ENCODE peak calls at places on chromosomes 11 and 22, in six cellular contexts. J, L, Y, B, E and X are unnamed samples.

GRCh38 chr22:48380016-48380665 is 1447.5 kb downstream of the BRD1 start:
- DNase-seq in J (peak; percentile 26), L (no peak), Y (no peak), B (no peak), E (peak; percentile 0), X (no peak)

GRCh38 chr22:32794449-32795213 is 6.9 kb upstream of the TIMP3 start:
- DNase-seq in J (no peak), L (no peak), Y (no peak), B (no peak), E (no peak), X (no peak)

GRCh38 chr11:109619498-109619897 is 197.5 kb downstream of the C11orf87 start:
- DNase-seq in J (no peak), L (no peak), Y (no peak), B (no peak), E (no peak), X (no peak)

GRCh38 chr11:128419012-128419767 is 168.2 kb downstream of the ETS1 start:
- DNase-seq in J (no peak), L (no peak), Y (no peak), B (no peak), E (no peak), X (no peak)

GRCh38 chr22:24772493-24773220 is 1.9 kb downstream of the PIWIL3 start:
- DNase-seq in J (no peak), L (no peak), Y (peak; percentile 29), B (no peak), E (no peak), X (no peak)

GRCh38 chr11:123258877-123259276 is 63.8 kb upstream of the CLMP start:
- DNase-seq in J (no peak), L (no peak), Y (no peak), B (no peak), E (no peak), X (no peak)

GRCh38 chr11:111910637-111911562 is 670 bp downstream of the CRYAB start:
- DNase-seq in J (no peak), L (no peak), Y (no peak), B (no peak), E (no peak), X (no peak)

GRCh38 chr11:105132716-105133511 is 6.7 kb downstream of the CARD18 start:
- DNase-seq in J (no peak), L (no peak), Y (no peak), B (no peak), E (no peak), X (no peak)

GRCh38 chr11:117426297-117426685 is 98.6 kb downstream of the CEP164 start:
- DNase-seq in J (peak; percentile 82), L (peak; percentile 64), Y (peak; percentile 47), B (peak; percentile 74), E (peak; percentile 66), X (peak; percentile 68)

GRCh38 chr11:14584595-14584994 is 59.0 kb upstream of the PDE3B start:
- DNase-seq in J (no peak), L (peak; percentile 50), Y (no peak), B (no peak), E (peak; percentile 20), X (no peak)

GRCh38 chr22:45263790-45264269 is 20.9 kb upstream of the UPK3A start:
- DNase-seq in J (peak; percentile 93), L (peak; percentile 72), Y (no peak), B (peak; percentile 74), E (peak; percentile 72), X (peak; percentile 54)

GRCh38 chr11:65163684-65164083 is 6.3 kb upstream of the SPDYC start:
- DNase-seq in J (no peak), L (no peak), Y (no peak), B (no peak), E (no peak), X (no peak)

GRCh38 chr11:43504316-43504950 is 145.7 kb downstream of the TTC17 start:
- DNase-seq in J (no peak), L (no peak), Y (peak; percentile 42), B (no peak), E (peak; percentile 16), X (peak; percentile 6)

GRCh38 chr22:48404801-48405447 is 1422.7 kb downstream of the BRD1 start:
- DNase-seq in J (no peak), L (no peak), Y (no peak), B (no peak), E (no peak), X (no peak)

DNA sequence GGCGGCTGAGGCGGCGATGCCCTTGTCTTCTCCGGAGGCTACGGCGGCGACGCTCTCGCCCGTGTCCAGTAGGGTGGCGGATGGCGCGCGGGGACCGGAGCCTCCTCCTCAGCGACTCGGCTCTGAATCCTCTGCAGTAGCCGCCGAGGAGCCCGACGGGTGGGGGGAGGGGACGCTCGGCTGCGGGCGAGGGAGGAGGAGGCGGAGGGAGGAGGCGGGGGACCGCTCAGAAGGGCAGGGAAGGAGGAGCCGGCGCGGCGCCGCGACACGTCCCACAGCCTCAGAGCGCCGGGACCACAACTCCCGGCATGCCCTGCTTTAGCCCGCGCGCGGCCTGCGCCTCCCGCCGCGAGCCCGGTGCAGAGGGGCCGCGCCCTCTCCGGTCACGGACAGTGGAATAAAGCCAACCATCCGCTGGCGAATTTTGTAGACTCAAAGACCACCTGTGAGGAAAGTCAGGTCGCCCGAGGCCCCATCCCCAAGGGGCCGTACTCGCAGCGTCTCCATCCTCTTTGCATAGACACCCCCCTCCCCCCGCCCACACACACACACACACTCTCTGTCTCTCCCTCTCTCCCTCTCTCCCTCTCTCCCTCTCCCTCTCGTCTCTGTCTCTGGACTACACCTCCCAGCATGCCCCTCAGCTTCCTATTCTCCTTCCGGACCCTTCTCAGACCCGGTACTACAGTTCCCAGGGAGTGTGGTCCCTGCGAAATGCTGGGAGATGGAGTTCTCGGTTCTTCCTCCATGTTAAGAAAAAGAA is at the start of gene FAM168A:
- DNase-seq in J (peak; percentile 97), L (peak; percentile 97), Y (peak; percentile 90), B (peak; percentile 94), E (peak; percentile 96), X (peak; percentile 96)
- TF ChIP-seq POLR2A in J (peak; percentile 55), L (peak; percentile 46), Y (peak; percentile 77), B (peak; percentile 46), E (peak; percentile 72), X (peak; percentile 71)

GRCh38 chr22:46296257-46297150 is at the start of gene GTSE1:
- DNase-seq in J (peak; percentile 99), L (peak; percentile 98), Y (peak; percentile 94), B (peak; percentile 96), E (peak; percentile 97), X (peak; percentile 98)
- TF ChIP-seq POLR2A in J (no peak), L (peak; percentile 74), Y (no peak), B (peak; percentile 47), E (peak; percentile 80), X (peak; percentile 91)

GRCh38 chr11:102940714-102941588 is 14.6 kb downstream of the MMP13 start:
- DNase-seq in J (no peak), L (peak; percentile 45), Y (peak; percentile 16), B (no peak), E (peak; percentile 49), X (peak; percentile 55)

GRCh38 chr11:102933627-102934026 is 21.9 kb downstream of the MMP13 start:
- DNase-seq in J (no peak), L (no peak), Y (no peak), B (no peak), E (no peak), X (no peak)

GRCh38 chr11:102934735-102935134 is 20.8 kb downstream of the MMP13 start:
- DNase-seq in J (no peak), L (no peak), Y (no peak), B (no peak), E (no peak), X (no peak)

GRCh38 chr11:102935514-102935913 is 20.0 kb downstream of the MMP13 start:
- DNase-seq in J (no peak), L (no peak), Y (no peak), B (no peak), E (no peak), X (no peak)

DNA sequence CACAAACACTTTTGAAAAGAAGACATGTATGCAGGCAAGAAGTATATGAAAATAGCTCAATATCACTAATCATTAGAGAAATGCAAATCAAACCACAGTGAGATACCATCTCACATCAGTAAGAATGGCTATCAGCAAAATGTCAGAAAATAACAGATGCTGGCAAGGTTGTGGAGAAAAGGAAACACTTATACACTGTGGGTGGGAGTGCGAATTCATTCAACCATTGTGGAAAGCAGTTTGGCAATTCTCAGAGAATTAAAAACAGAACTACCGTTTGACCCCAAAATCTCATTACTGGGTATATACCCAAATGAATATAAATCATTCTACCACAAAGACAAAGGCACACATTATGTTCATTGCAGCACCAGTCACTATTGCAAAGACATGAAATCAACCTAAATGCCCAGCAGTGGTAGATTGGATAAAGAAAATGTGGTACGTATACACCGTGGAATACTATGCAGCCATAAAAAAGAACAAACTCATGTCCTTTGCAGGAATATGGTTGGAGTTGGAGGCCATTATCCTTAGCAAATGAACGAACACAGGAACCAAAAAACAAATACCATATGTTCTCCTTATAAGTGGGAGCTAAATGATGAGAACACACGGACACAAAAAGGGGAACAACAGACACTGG is 18.5 kb downstream of the MMP13 start:
- DNase-seq in J (no peak), L (no peak), Y (no peak), B (no peak), E (no peak), X (no peak)
- TF ChIP-seq POLR2A in J (no peak), L (no peak), Y (no peak), B (no peak), E (no peak), X (no peak)

DNA sequence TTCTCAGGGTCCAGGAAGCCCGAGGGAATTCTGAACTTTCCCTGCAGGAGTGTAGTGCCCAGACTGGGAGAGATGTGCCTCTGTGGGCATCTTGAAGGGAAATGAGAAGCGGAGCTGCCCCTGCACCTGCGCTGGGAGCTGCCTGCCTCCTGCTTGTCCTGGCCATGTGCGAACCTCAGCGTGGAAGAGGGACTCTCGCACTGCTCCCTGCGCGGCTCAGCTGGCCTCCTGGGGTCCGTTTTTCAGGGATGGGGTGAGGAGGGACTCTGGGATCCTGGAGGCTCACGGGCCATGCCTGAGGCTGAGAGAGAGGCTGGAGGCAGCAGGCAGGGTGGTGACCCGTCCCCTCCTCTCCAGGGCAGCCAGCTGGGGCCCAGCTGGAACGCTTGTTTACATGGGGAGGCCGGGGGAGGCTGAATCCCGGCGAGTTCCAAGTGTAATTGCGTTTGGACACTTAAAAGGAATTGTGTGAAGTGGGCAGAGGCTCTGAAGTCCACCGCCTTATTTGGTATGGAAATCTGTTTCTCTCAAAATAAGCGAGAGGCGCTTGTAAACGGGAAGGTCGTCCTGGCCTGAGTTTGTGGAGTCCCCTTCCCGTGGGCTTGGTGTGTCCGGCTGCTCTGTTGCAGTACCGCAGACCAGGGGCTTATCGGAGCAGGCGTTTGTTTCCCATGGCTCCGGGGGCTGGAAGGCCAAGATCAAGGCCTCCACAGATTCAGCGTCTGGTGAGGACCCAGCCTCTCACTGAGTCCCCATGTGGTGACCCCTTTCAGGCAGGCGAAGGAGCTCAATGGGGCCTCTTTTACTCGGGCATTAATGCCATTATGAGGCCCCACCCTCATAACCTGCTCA is 1.3 kb upstream of the MRGPRF start:
- DNase-seq in J (peak; percentile 96), L (peak; percentile 65), Y (no peak), B (peak; percentile 82), E (no peak), X (no peak)
- TF ChIP-seq POLR2A in J (peak; percentile 14), L (no peak), Y (no peak), B (peak; percentile 65), E (no peak), X (no peak)